ENCODE peak calls at places on chromosomes 1 and 21, in nine cellular contexts. One of them, this sample, is unnamed.

GRCh38 chr1:204459706-204460105 is 34.9 kb downstream of the PIK3C2B start:
- DNase-seq in left ventricle myocardium superior: no peak
- DNase-seq in H7: no peak
- DNase-seq in amniotic epithelial cell: no peak
- DNase-seq in CD4-positive, alpha-beta T cell: no peak
- DNase-seq in hippocampal formation: no peak
- DNase-seq in choroid plexus epithelial cell: no peak
- DNase-seq in NCI-H69: no peak
- DNase-seq in H54: no peak
- DNase-seq in this sample: no peak

GRCh38 chr1:57868895-57869294 is 445.0 kb upstream of the DAB1 start:
- DNase-seq in left ventricle myocardium superior: no peak
- DNase-seq in H7: no peak
- DNase-seq in amniotic epithelial cell: no peak
- DNase-seq in CD4-positive, alpha-beta T cell: no peak
- DNase-seq in hippocampal formation: no peak
- DNase-seq in choroid plexus epithelial cell: no peak
- DNase-seq in NCI-H69: no peak
- DNase-seq in H54: no peak
- DNase-seq in this sample: no peak

GRCh38 chr1:220526294-220526693 is 1.6 kb upstream of the MARK1 start:
- DNase-seq in left ventricle myocardium superior: no peak
- DNase-seq in H7: peak
- DNase-seq in amniotic epithelial cell: no peak
- DNase-seq in CD4-positive, alpha-beta T cell: no peak
- DNase-seq in hippocampal formation: no peak
- DNase-seq in choroid plexus epithelial cell: no peak
- DNase-seq in NCI-H69: peak
- DNase-seq in H54: no peak
- DNase-seq in this sample: no peak

GRCh38 chr1:90834354-90835171 is 117.5 kb upstream of the BARHL2 start:
- DNase-seq in left ventricle myocardium superior: no peak
- DNase-seq in H7: no peak
- DNase-seq in amniotic epithelial cell: no peak
- DNase-seq in CD4-positive, alpha-beta T cell: no peak
- DNase-seq in hippocampal formation: no peak
- DNase-seq in choroid plexus epithelial cell: no peak
- DNase-seq in NCI-H69: peak
- DNase-seq in H54: no peak
- DNase-seq in this sample: no peak

GRCh38 chr1:27634166-27634981 is 611 bp downstream of the FGR start:
- DNase-seq in left ventricle myocardium superior: peak
- DNase-seq in H7: peak
- DNase-seq in amniotic epithelial cell: no peak
- DNase-seq in CD4-positive, alpha-beta T cell: no peak
- DNase-seq in hippocampal formation: no peak
- DNase-seq in choroid plexus epithelial cell: no peak
- DNase-seq in NCI-H69: peak
- DNase-seq in H54: no peak
- DNase-seq in this sample: no peak

GRCh38 chr1:36133484-36133883 is 8.5 kb upstream of the COL8A2 start:
- DNase-seq in left ventricle myocardium superior: peak
- DNase-seq in H7: no peak
- DNase-seq in amniotic epithelial cell: peak
- DNase-seq in CD4-positive, alpha-beta T cell: no peak
- DNase-seq in hippocampal formation: no peak
- DNase-seq in choroid plexus epithelial cell: peak
- DNase-seq in NCI-H69: peak
- DNase-seq in H54: peak
- DNase-seq in this sample: no peak

GRCh38 chr1:5949074-5949760 is 43.0 kb downstream of the NPHP4 start:
- DNase-seq in left ventricle myocardium superior: no peak
- DNase-seq in H7: peak
- DNase-seq in amniotic epithelial cell: no peak
- DNase-seq in CD4-positive, alpha-beta T cell: no peak
- DNase-seq in hippocampal formation: no peak
- DNase-seq in choroid plexus epithelial cell: peak
- DNase-seq in NCI-H69: peak
- DNase-seq in H54: no peak
- DNase-seq in this sample: no peak

GRCh38 chr1:243563732-243564131 is 286.3 kb downstream of the AKT3 start:
- DNase-seq in left ventricle myocardium superior: no peak
- DNase-seq in H7: no peak
- DNase-seq in amniotic epithelial cell: no peak
- DNase-seq in CD4-positive, alpha-beta T cell: no peak
- DNase-seq in hippocampal formation: no peak
- DNase-seq in choroid plexus epithelial cell: no peak
- DNase-seq in NCI-H69: no peak
- DNase-seq in H54: no peak
- DNase-seq in this sample: no peak

GRCh38 chr1:24727490-24728214 is 17.6 kb upstream of the CLIC4 start:
- DNase-seq in left ventricle myocardium superior: peak
- DNase-seq in H7: no peak
- DNase-seq in amniotic epithelial cell: peak
- DNase-seq in CD4-positive, alpha-beta T cell: no peak
- DNase-seq in hippocampal formation: peak
- DNase-seq in choroid plexus epithelial cell: peak
- DNase-seq in NCI-H69: no peak
- DNase-seq in H54: no peak
- DNase-seq in this sample: no peak

GRCh38 chr1:27218736-27219135 is 15.7 kb upstream of the WDTC1 start:
- DNase-seq in left ventricle myocardium superior: no peak
- DNase-seq in H7: no peak
- DNase-seq in amniotic epithelial cell: peak
- DNase-seq in CD4-positive, alpha-beta T cell: no peak
- DNase-seq in hippocampal formation: no peak
- DNase-seq in choroid plexus epithelial cell: no peak
- DNase-seq in NCI-H69: no peak
- DNase-seq in H54: no peak
- DNase-seq in this sample: no peak

GRCh38 chr21:37670883-37671282 is 245.4 kb downstream of the KCNJ6 start:
- DNase-seq in left ventricle myocardium superior: no peak
- DNase-seq in H7: no peak
- DNase-seq in amniotic epithelial cell: peak
- DNase-seq in CD4-positive, alpha-beta T cell: no peak
- DNase-seq in hippocampal formation: no peak
- DNase-seq in choroid plexus epithelial cell: peak
- DNase-seq in NCI-H69: no peak
- DNase-seq in H54: no peak
- DNase-seq in this sample: no peak

GRCh38 chr1:230861489-230861888 is 6.8 kb downstream of the C1orf198 start:
- DNase-seq in left ventricle myocardium superior: no peak
- DNase-seq in H7: peak
- DNase-seq in amniotic epithelial cell: no peak
- DNase-seq in CD4-positive, alpha-beta T cell: no peak
- DNase-seq in hippocampal formation: no peak
- DNase-seq in choroid plexus epithelial cell: no peak
- DNase-seq in NCI-H69: no peak
- DNase-seq in H54: no peak
- DNase-seq in this sample: no peak

GRCh38 chr1:92934395-92935378 is 26.6 kb downstream of the DIPK1A start:
- DNase-seq in left ventricle myocardium superior: peak
- DNase-seq in H7: no peak
- DNase-seq in amniotic epithelial cell: peak
- DNase-seq in CD4-positive, alpha-beta T cell: no peak
- DNase-seq in hippocampal formation: peak
- DNase-seq in choroid plexus epithelial cell: peak
- DNase-seq in NCI-H69: peak
- DNase-seq in H54: no peak
- DNase-seq in this sample: no peak

GRCh38 chr1:235597867-235598553 is 51.6 kb downstream of the GNG4 start:
- DNase-seq in left ventricle myocardium superior: no peak
- DNase-seq in H7: peak
- DNase-seq in amniotic epithelial cell: peak
- DNase-seq in CD4-positive, alpha-beta T cell: no peak
- DNase-seq in hippocampal formation: no peak
- DNase-seq in choroid plexus epithelial cell: peak
- DNase-seq in NCI-H69: peak
- DNase-seq in H54: peak
- DNase-seq in this sample: no peak

GRCh38 chr21:40047993-40048730 is 180.9 kb downstream of the PCP4 start:
- DNase-seq in left ventricle myocardium superior: no peak
- DNase-seq in H7: no peak
- DNase-seq in amniotic epithelial cell: no peak
- DNase-seq in CD4-positive, alpha-beta T cell: no peak
- DNase-seq in hippocampal formation: no peak
- DNase-seq in choroid plexus epithelial cell: no peak
- DNase-seq in NCI-H69: peak
- DNase-seq in H54: no peak
- DNase-seq in this sample: no peak

GRCh38 chr21:36461277-36461917 is 18.5 kb downstream of the CLDN14 start:
- DNase-seq in left ventricle myocardium superior: no peak
- DNase-seq in H7: no peak
- DNase-seq in amniotic epithelial cell: no peak
- DNase-seq in CD4-positive, alpha-beta T cell: no peak
- DNase-seq in hippocampal formation: no peak
- DNase-seq in choroid plexus epithelial cell: no peak
- DNase-seq in NCI-H69: no peak
- DNase-seq in H54: no peak
- DNase-seq in this sample: no peak

GRCh38 chr1:111199881-111200801 is at the start of gene DENND2D:
- DNase-seq in left ventricle myocardium superior: peak
- DNase-seq in H7: no peak
- DNase-seq in amniotic epithelial cell: no peak
- DNase-seq in CD4-positive, alpha-beta T cell: peak
- DNase-seq in hippocampal formation: peak
- DNase-seq in choroid plexus epithelial cell: no peak
- DNase-seq in NCI-H69: no peak
- DNase-seq in H54: no peak
- DNase-seq in this sample: no peak

GRCh38 chr1:59367269-59368006 is 70.5 kb downstream of the FGGY start:
- DNase-seq in left ventricle myocardium superior: peak
- DNase-seq in H7: no peak
- DNase-seq in amniotic epithelial cell: peak
- DNase-seq in CD4-positive, alpha-beta T cell: no peak
- DNase-seq in hippocampal formation: no peak
- DNase-seq in choroid plexus epithelial cell: peak
- DNase-seq in NCI-H69: no peak
- DNase-seq in H54: no peak
- DNase-seq in this sample: no peak

GRCh38 chr1:71031426-71031825 is 16.2 kb downstream of the PTGER3 start:
- DNase-seq in left ventricle myocardium superior: no peak
- DNase-seq in H7: no peak
- DNase-seq in amniotic epithelial cell: no peak
- DNase-seq in CD4-positive, alpha-beta T cell: no peak
- DNase-seq in hippocampal formation: no peak
- DNase-seq in choroid plexus epithelial cell: no peak
- DNase-seq in NCI-H69: no peak
- DNase-seq in H54: no peak
- DNase-seq in this sample: no peak

GRCh38 chr1:56811331-56811730 is 7.9 kb downstream of the FYB2 start:
- DNase-seq in left ventricle myocardium superior: peak
- DNase-seq in H7: no peak
- DNase-seq in amniotic epithelial cell: no peak
- DNase-seq in CD4-positive, alpha-beta T cell: no peak
- DNase-seq in hippocampal formation: no peak
- DNase-seq in choroid plexus epithelial cell: no peak
- DNase-seq in NCI-H69: no peak
- DNase-seq in H54: no peak
- DNase-seq in this sample: no peak

GRCh38 chr1:31243451-31244286 is 4.0 kb upstream of the NKAIN1 start:
- DNase-seq in left ventricle myocardium superior: no peak
- DNase-seq in H7: no peak
- DNase-seq in amniotic epithelial cell: peak
- DNase-seq in CD4-positive, alpha-beta T cell: no peak
- DNase-seq in hippocampal formation: no peak
- DNase-seq in choroid plexus epithelial cell: peak
- DNase-seq in NCI-H69: peak
- DNase-seq in H54: peak
- DNase-seq in this sample: no peak

GRCh38 chr1:50358962-50359361 is 64.3 kb downstream of the DMRTA2 start:
- DNase-seq in left ventricle myocardium superior: no peak
- DNase-seq in H7: no peak
- DNase-seq in amniotic epithelial cell: no peak
- DNase-seq in CD4-positive, alpha-beta T cell: no peak
- DNase-seq in hippocampal formation: no peak
- DNase-seq in choroid plexus epithelial cell: no peak
- DNase-seq in NCI-H69: peak
- DNase-seq in H54: no peak
- DNase-seq in this sample: no peak

GRCh38 chr1:3545363-3546047 is 65.8 kb downstream of the MEGF6 start:
- DNase-seq in left ventricle myocardium superior: no peak
- DNase-seq in H7: peak
- DNase-seq in amniotic epithelial cell: no peak
- DNase-seq in CD4-positive, alpha-beta T cell: no peak
- DNase-seq in hippocampal formation: no peak
- DNase-seq in choroid plexus epithelial cell: peak
- DNase-seq in NCI-H69: no peak
- DNase-seq in H54: no peak
- DNase-seq in this sample: no peak

GRCh38 chr1:216005916-216006315 is 417.3 kb downstream of the USH2A start:
- DNase-seq in left ventricle myocardium superior: no peak
- DNase-seq in H7: no peak
- DNase-seq in amniotic epithelial cell: no peak
- DNase-seq in CD4-positive, alpha-beta T cell: no peak
- DNase-seq in hippocampal formation: no peak
- DNase-seq in choroid plexus epithelial cell: peak
- DNase-seq in NCI-H69: no peak
- DNase-seq in H54: peak
- DNase-seq in this sample: no peak

GRCh38 chr1:173052681-173053196 is 2.0 kb upstream of the TNFSF18 start:
- DNase-seq in left ventricle myocardium superior: no peak
- DNase-seq in H7: no peak
- DNase-seq in amniotic epithelial cell: peak
- DNase-seq in CD4-positive, alpha-beta T cell: no peak
- DNase-seq in hippocampal formation: no peak
- DNase-seq in choroid plexus epithelial cell: peak
- DNase-seq in NCI-H69: no peak
- DNase-seq in H54: no peak
- DNase-seq in this sample: no peak

GRCh38 chr1:212512731-212513559 is 80.2 kb downstream of the NENF start:
- DNase-seq in left ventricle myocardium superior: no peak
- DNase-seq in H7: no peak
- DNase-seq in amniotic epithelial cell: peak
- DNase-seq in CD4-positive, alpha-beta T cell: no peak
- DNase-seq in hippocampal formation: no peak
- DNase-seq in choroid plexus epithelial cell: peak
- DNase-seq in NCI-H69: peak
- DNase-seq in H54: peak
- DNase-seq in this sample: no peak

GRCh38 chr21:27954806-27955205 is 987.9 kb upstream of the ADAMTS5 start:
- DNase-seq in left ventricle myocardium superior: no peak
- DNase-seq in H7: no peak
- DNase-seq in amniotic epithelial cell: peak
- DNase-seq in CD4-positive, alpha-beta T cell: no peak
- DNase-seq in hippocampal formation: no peak
- DNase-seq in choroid plexus epithelial cell: peak
- DNase-seq in NCI-H69: no peak
- DNase-seq in H54: no peak
- DNase-seq in this sample: no peak

GRCh38 chr21:36909423-36909822 is 57.0 kb downstream of the HLCS start:
- DNase-seq in left ventricle myocardium superior: no peak
- DNase-seq in H7: no peak
- DNase-seq in amniotic epithelial cell: no peak
- DNase-seq in CD4-positive, alpha-beta T cell: no peak
- DNase-seq in hippocampal formation: no peak
- DNase-seq in choroid plexus epithelial cell: no peak
- DNase-seq in NCI-H69: no peak
- DNase-seq in H54: no peak
- DNase-seq in this sample: no peak